ENCODE peak calls at places on chromosomes 4 and X, in nine cellular contexts. P is PC-9; N is GM23248; T is PC-3; A is stomach; Y is vagina; G is OCI-LY7; R is CD4-positive, alpha-beta memory T cell; K is IMR-90. F is an unnamed sample. For H3K9me3, the result is how much of the 10 kb centered on the place peaks cover.

GRCh38 chrX:12080265-12080664 is 58.0 kb upstream of the FRMPD4 start:
- DNase-seq in A (no peak), R (no peak), P (no peak), K (peak), G (peak), T (peak), N (peak), Y (no peak), F (no peak)

GRCh38 chr4:121484633-121485032 is 103.8 kb upstream of the QRFPR start:
- DNase-seq in N (peak), G (peak), T (peak), Y (no peak), P (no peak), R (peak), A (peak), K (peak), F (no peak)

GRCh38 chr4:188986271-188986689 is 847.0 kb downstream of the TRIML1 start:
- DNase-seq in P (no peak), R (no peak), G (no peak), K (peak), N (peak), Y (no peak), T (peak), A (no peak), F (no peak)

GRCh38 chr4:144699565-144699964 is 53.6 kb downstream of the HHIP start:
- DNase-seq in Y (no peak), K (peak), T (peak), R (no peak), P (no peak), G (no peak), N (peak), A (no peak), F (no peak)

GRCh38 chrX:48493890-48494364 is 14.9 kb upstream of the PORCN start:
- DNase-seq in N (peak), K (peak), T (peak), G (no peak), P (no peak), A (peak), Y (no peak), R (no peak), F (no peak)

GRCh38 chr4:61202100-61202637 is 2.0 kb downstream of the ADGRL3 start:
- DNase-seq in T (peak), R (no peak), N (no peak), K (no peak), Y (no peak), G (no peak), A (no peak), P (no peak), F (no peak)

GRCh38 chr4:172356002-172356401 is 542.8 kb downstream of the GALNTL6 start:
- DNase-seq in A (no peak), N (no peak), T (no peak), K (no peak), Y (no peak), G (no peak), R (no peak), P (no peak), F (no peak)

GRCh38 chrX:113470166-113470565 is 629.5 kb upstream of the AMOT start:
- DNase-seq in K (no peak), P (no peak), Y (no peak), R (no peak), N (no peak), T (no peak), G (no peak), A (no peak), F (no peak)

GRCh38 chr4:154503598-154503997 is 12.0 kb upstream of the DCHS2 start:
- DNase-seq in R (no peak), T (peak), P (no peak), A (no peak), N (peak), G (peak), K (peak), Y (no peak), F (no peak)

GRCh38 chr4:38774181-38774580 is 8.6 kb downstream of the TLR10 start:
- DNase-seq in G (no peak), Y (no peak), T (peak), P (no peak), R (no peak), K (no peak), N (no peak), A (no peak), F (no peak)
- H3K9me3 ChIP-seq in G (under half), Y (under half), T (under half), P (under half), R (under half), K (under half), N (under half), A (under half), F (under half)

DNA sequence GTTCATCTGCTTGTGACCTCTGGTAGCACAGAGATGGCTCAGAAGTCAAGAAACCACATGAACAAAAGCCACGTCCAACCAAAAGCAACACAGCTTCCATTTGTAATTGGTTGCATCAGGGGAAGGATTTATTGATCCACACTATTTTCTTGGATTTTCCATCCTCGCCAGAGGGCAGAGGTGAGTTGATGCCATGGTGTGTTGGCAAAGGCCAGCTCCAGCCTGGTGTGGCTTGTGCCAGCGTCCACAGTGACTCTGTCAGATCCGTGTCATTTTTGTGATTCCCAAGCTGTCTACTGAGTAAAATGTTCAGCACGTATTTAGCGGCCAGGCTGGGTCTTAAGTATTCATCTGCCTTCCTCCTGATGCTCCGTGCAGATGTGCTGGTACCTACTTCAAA is 30.0 kb upstream of the SMIM10L2A start:
- DNase-seq in A (no peak), R (no peak), P (no peak), N (no peak), K (no peak), Y (no peak), T (no peak), G (no peak), F (no peak)
- H3K9me3 ChIP-seq in A (under half), R (under half), P (under half), N (under half), K (under half), Y (under half), T (under half), G (under half), F (under half)

DNA sequence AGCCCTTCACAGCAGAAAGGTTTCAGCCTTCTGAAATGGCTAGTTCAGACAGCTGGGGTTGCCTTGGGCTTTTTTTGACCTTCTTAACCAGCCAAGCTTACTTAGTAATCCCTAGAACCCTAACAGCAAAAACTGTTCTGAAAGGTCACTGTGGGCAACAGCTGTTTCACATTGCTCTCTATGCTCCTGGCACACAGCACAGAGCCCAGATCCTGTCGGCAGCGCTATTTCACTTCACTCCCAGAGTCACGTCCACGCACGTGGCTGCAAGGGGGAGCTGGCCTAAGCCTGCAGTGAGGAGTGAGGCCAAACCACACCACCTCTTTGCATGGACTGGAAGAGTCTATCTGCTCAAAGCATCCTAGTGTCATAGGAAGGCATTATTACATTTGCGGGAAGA is 32.0 kb upstream of the STS start:
- DNase-seq in P (no peak), N (no peak), G (peak), T (no peak), K (no peak), A (no peak), Y (no peak), R (no peak), F (no peak)
- H3K9me3 ChIP-seq in P (under half), N (under half), G (under half), T (under half), K (under half), A (under half), Y (under half), R (under half), F (under half)

GRCh38 chrX:149845385-149845784 is 35.6 kb upstream of the MAGEA8 start:
- DNase-seq in K (no peak), Y (no peak), A (no peak), T (no peak), G (no peak), P (no peak), N (no peak), R (no peak), F (no peak)
- H3K9me3 ChIP-seq in K (under half), Y (under half), A (under half), T (under half), G (under half), P (under half), N (under half), R (under half), F (under half)

GRCh38 chrX:155865193-155865592 is 16.0 kb upstream of the VAMP7 start:
- DNase-seq in R (no peak), P (no peak), Y (no peak), T (no peak), G (no peak), A (no peak), K (no peak), N (no peak), F (no peak)
- H3K9me3 ChIP-seq in R (under half), P (under half), Y (under half), T (under half), G (under half), A (under half), K (under half), N (under half), F (under half)

DNA sequence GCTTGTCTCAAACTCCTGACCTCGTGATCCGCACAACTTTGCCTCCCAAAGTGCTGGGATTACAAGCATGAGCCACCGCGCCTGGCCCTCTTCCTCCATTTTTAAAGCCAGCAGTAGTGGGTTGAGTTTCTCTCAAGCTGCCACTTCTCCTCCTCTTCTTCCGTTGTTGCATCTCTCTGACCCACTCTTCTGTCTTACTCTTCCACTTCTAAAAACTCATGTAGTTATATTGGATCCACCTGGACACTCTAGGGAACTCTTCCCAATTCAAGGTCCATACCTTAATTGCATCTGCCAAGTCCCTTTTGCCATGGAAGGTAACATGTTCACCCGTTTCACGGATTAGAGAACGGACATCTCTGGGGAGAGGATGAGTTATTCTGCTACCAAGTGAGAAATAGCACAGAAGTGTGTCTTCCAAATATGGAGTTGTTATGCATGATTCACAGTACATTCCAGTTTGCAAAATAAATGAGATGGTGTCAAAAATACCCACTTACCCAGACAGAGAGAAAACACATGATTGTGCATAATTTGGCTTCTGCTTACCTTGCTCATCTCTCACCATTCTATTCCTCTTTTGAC is 51.8 kb downstream of the GBA3 start:
- DNase-seq in R (no peak), G (no peak), Y (no peak), N (no peak), P (no peak), T (no peak), K (no peak), A (no peak), F (no peak)
- H3K9me3 ChIP-seq in R (under half), G (under half), Y (under half), N (under half), P (under half), T (under half), K (under half), A (under half), F (under half)

DNA sequence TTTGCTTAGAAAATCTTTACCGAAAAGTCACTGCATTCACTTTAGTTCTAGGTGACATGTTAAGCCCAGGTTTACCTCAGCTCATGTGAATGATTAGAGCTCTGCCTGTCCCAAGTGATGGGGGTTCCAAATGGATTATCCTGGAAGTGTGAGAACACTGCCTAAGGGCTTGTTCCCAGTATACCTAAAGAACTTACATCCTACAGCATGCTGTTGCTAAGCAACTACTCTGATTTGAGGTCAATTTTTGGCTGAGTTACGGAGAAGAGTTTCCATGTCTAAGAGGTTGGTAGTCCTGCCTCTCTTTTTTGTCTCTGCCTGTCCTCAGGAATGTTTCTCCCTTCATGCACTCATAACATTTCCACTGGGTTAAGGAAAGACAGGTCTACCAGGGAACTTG is 67.6 kb upstream of the UGT2B15 start:
- DNase-seq in A (no peak), K (no peak), N (no peak), P (no peak), T (no peak), G (no peak), Y (no peak), R (no peak), F (no peak)
- H3K9me3 ChIP-seq in A (under half), K (under half), N (under half), P (under half), T (under half), G (under half), Y (under half), R (under half), F (under half)